ENCODE peak calls at places on chromosomes 6 and 20, in ten cellular contexts. R is lower lobe of right lung; P is heart left ventricle; W is CD8-positive, alpha-beta T cell; T is GM12878; C is body of pancreas; B is thyroid gland; K is osteoblast; X is esophagus muscularis mucosa; V is adrenal gland. U is an unnamed sample.

GRCh38 chr20:46151936-46152335 is 33.8 kb downstream of the CD40 start:
- DNase-seq in B (no peak), P (no peak), V (no peak), R (no peak), W (no peak), X (no peak), T (no peak), C (no peak), K (peak), U (no peak)

GRCh38 chr6:159043986-159044385 is 805 bp downstream of the TAGAP start:
- DNase-seq in C (no peak), K (no peak), R (no peak), P (no peak), W (no peak), X (peak), B (no peak), T (no peak), V (no peak), U (no peak)

GRCh38 chr6:140977425-140977824 is 1155.3 kb upstream of the GJE1 start:
- DNase-seq in K (no peak), V (no peak), B (no peak), X (no peak), R (no peak), W (no peak), T (no peak), P (no peak), C (no peak), U (no peak)

GRCh38 chr6:47251396-47251795 is 58.3 kb downstream of the TNFRSF21 start:
- DNase-seq in V (no peak), X (no peak), P (no peak), B (no peak), T (no peak), C (no peak), W (no peak), K (no peak), R (no peak), U (no peak)

GRCh38 chr6:5333653-5334052 is 72.3 kb downstream of the FARS2 start:
- DNase-seq in W (no peak), V (no peak), P (no peak), B (no peak), R (no peak), K (no peak), C (no peak), X (no peak), T (no peak), U (no peak)

GRCh38 chr6:38876470-38876869 is 161.4 kb downstream of the DNAH8 start:
- DNase-seq in B (no peak), X (no peak), K (no peak), P (no peak), V (no peak), R (no peak), C (no peak), T (no peak), W (no peak), U (no peak)

GRCh38 chr20:39398656-39399055 is 436.5 kb downstream of the DHX35 start:
- DNase-seq in K (no peak), P (no peak), C (no peak), T (no peak), X (no peak), R (no peak), V (no peak), W (no peak), B (no peak), U (no peak)

GRCh38 chr20:60101894-60102281 is 143.7 kb downstream of the CDH26 start:
- DNase-seq in T (no peak), P (no peak), W (no peak), R (no peak), B (peak), C (no peak), X (no peak), V (no peak), K (no peak), U (no peak)

DNA sequence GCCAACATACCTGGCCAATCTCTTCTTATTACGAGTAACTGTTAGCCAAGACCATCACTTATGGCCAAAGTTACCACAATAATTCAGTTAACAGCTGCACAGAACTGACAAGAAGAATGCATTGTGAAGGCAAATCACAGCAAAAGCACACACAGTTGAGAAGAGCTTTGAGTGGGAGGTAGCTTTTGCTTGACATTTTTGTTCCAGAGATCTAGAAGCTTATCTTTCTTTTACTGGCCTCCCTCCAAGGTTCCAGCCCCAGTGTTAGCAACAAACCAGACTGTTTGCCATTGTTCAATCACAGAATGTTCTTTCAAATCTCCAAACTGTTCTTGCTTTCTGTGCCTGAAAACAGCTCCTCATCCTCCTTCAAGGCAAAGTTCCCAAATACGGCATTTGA is 35.9 kb upstream of the IRAK1BP1 start:
- DNase-seq in C (peak), R (no peak), P (no peak), X (no peak), B (no peak), T (no peak), K (no peak), W (no peak), V (peak), U (no peak)
- H3K27ac ChIP-seq in C (peak), R (no peak), P (no peak), X (no peak), B (no peak), T (no peak), K (no peak), W (no peak), V (no peak), U (no peak)

DNA sequence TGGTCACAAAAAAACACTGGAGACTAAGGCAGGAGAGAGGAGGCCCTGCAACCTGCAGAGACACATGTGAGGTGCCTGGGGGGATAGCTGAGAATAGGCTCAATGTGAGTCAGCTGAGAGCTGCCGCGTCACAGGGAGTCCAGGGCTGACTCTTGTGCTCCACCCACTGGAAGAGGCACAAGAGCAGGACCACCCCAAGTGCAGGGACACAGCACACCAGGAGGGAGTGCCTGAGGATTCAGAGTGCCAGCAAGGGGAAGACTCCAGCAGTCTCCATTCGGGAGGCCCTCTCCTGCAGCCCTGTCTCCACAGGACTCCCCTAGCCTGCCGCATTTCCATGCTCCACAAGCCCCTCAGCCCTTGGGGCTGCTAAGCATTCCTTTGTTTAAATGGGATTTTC is 105.5 kb downstream of the HUS1B start:
- DNase-seq in V (no peak), R (no peak), B (no peak), X (no peak), C (no peak), K (no peak), T (no peak), W (no peak), P (no peak), U (no peak)
- TF ChIP-seq CTCF in V (no peak), R (no peak), B (no peak), X (no peak), C (no peak), K (peak), T (peak), W (no peak), P (peak), U (no peak)

GRCh38 chr6:11042025-11042749 is 1.9 kb downstream of the ELOVL2 start:
- DNase-seq in C (no peak), X (no peak), V (no peak), T (no peak), K (peak), R (no peak), B (no peak), P (no peak), W (no peak), U (no peak)

GRCh38 chr6:11043961-11044711 is at the start of gene ELOVL2:
- DNase-seq in P (peak), W (no peak), V (peak), X (no peak), R (no peak), C (peak), B (peak), K (peak), T (no peak), U (peak)

GRCh38 chr6:11042750-11043551 is 1.2 kb downstream of the ELOVL2 start:
- DNase-seq in B (peak), T (peak), V (no peak), C (no peak), P (no peak), W (no peak), K (no peak), R (no peak), X (no peak), U (no peak)

GRCh38 chr6:11043552-11043960 is 549 bp downstream of the ELOVL2 start:
- DNase-seq in C (no peak), B (no peak), R (no peak), X (no peak), V (no peak), P (no peak), W (no peak), T (no peak), K (peak), U (peak)

DNA sequence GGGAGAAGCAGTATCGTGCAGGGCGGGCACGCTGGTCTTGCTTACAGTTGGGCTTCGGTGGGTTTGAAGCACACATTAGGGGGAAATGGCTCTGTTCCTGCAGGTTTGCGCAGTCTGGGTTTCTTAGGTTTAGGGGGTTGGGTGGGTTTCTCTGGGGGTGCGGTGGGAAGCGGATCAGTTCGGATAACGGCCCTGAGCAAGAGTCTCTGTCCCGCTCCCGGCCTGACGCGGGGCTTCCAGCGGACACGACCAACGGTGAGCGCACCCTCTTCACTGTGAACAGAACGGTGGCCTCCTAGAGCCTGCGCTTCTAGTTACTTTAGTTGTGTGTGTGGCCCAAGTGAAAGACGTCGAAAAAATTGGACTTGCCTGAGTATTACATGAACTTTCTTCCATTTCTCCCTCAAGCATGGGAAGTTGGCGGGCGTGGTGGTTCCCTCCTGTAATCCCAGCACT is 635 bp upstream of the ELOVL2 start:
- DNase-seq in W (no peak), V (no peak), X (no peak), B (no peak), K (peak), T (no peak), R (no peak), C (no peak), P (no peak), U (no peak)
- H3K4me3 ChIP-seq in W (no peak), V (no peak), X (peak), B (no peak), K (peak), T (peak), R (peak), C (no peak), P (peak), U (no peak)

DNA sequence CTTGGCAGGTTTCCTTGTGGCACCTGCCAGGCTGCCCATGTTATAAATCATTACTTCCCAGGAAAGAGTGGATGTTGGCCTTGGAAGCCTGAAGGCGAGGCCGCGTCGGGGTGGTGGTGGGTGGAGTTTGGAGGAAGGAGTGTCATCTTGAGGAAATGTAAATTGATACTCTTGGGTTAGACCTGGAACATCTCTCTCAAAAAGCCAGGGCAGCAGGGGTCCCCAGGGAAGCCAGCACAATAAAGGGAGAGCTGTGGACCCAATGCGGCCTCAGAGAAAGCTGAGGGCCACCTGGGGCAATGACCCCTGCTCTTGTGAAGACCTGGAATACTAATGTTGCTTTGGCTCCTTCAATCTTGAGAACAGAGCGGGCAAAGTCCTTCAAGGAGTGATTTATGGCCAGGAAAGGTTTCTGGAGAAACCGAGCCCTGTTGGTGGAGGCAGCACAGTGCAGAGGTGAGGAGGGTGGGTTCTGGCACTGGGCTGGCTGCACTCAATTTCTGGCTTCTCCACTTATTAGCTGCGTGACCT is 26.3 kb upstream of the TRAF3IP2 start:
- DNase-seq in R (no peak), P (no peak), T (no peak), V (no peak), B (no peak), X (no peak), K (no peak), W (no peak), C (no peak), U (no peak)
- H3K27ac ChIP-seq in R (no peak), P (no peak), T (no peak), V (no peak), B (no peak), X (no peak), K (no peak), W (no peak), C (no peak), U (no peak)

GRCh38 chr6:23081701-23082100 is 512.3 kb downstream of the HDGFL1 start:
- DNase-seq in R (no peak), K (no peak), P (no peak), C (no peak), T (no peak), V (no peak), W (no peak), X (no peak), B (no peak), U (no peak)
- TF ChIP-seq CTCF in R (no peak), K (peak), P (no peak), C (no peak), T (no peak), V (no peak), W (no peak), X (no peak), B (no peak), U (no peak)

DNA sequence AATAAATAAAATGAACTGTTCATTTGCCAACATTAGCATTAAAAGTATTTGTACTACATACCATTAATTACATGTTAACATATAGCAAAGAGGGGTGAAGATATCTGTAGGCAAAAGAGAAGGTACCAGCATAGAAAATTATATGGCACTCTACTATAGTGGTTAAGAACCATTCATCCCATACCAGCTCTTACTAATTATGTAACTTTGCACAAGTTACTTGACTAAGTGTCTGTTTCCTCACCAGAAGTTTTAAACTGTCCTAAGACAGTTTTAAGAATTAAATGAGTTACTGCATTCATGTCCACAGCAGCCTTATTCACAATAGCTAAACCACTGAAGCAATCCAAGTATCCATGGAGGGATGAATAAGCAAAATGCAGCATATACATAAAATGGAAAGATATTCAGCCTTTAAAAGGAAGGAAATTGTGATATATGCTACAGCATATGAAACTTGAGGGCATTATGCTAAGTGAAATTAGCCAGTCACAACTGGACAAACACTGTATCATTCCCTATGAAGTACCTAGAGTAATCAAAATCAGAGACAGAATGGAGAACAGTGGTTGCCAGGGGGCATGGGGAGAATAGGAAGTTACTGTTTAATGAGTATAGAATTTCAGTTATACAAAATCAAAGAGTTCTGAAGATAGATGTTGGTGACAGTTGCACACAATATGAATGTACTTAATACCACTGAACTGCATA is 98.9 kb downstream of the RNGTT start:
- DNase-seq in B (no peak), K (no peak), C (no peak), X (no peak), R (no peak), W (no peak), P (no peak), T (no peak), V (no peak), U (no peak)
- H3K4me3 ChIP-seq in B (no peak), K (no peak), C (no peak), X (no peak), R (no peak), W (no peak), P (no peak), T (no peak), V (no peak), U (no peak)

GRCh38 chr6:118318648-118319047 is 229.4 kb upstream of the PLN start:
- DNase-seq in R (no peak), K (no peak), W (no peak), T (no peak), X (no peak), C (no peak), B (no peak), P (no peak), V (no peak), U (no peak)

GRCh38 chr6:118316796-118317384 is 231.2 kb upstream of the PLN start:
- DNase-seq in R (no peak), P (no peak), B (no peak), C (no peak), V (no peak), T (no peak), K (no peak), W (no peak), X (no peak), U (no peak)

GRCh38 chr6:118317581-118318563 is 230.2 kb upstream of the PLN start:
- DNase-seq in V (no peak), X (no peak), K (no peak), C (no peak), R (no peak), P (no peak), W (no peak), B (no peak), T (no peak), U (no peak)

GRCh38 chr6:118320652-118321051 is 227.4 kb upstream of the PLN start:
- DNase-seq in P (no peak), R (no peak), K (no peak), W (no peak), T (no peak), X (no peak), V (no peak), C (no peak), B (no peak), U (no peak)

GRCh38 chr6:118319890-118320289 is 228.2 kb upstream of the PLN start:
- DNase-seq in B (no peak), X (no peak), C (no peak), V (no peak), R (no peak), T (no peak), P (no peak), K (no peak), W (no peak), U (no peak)
- H3K27ac ChIP-seq in B (no peak), X (peak), C (no peak), V (no peak), R (peak), T (no peak), P (no peak), K (no peak), W (no peak), U (no peak)

DNA sequence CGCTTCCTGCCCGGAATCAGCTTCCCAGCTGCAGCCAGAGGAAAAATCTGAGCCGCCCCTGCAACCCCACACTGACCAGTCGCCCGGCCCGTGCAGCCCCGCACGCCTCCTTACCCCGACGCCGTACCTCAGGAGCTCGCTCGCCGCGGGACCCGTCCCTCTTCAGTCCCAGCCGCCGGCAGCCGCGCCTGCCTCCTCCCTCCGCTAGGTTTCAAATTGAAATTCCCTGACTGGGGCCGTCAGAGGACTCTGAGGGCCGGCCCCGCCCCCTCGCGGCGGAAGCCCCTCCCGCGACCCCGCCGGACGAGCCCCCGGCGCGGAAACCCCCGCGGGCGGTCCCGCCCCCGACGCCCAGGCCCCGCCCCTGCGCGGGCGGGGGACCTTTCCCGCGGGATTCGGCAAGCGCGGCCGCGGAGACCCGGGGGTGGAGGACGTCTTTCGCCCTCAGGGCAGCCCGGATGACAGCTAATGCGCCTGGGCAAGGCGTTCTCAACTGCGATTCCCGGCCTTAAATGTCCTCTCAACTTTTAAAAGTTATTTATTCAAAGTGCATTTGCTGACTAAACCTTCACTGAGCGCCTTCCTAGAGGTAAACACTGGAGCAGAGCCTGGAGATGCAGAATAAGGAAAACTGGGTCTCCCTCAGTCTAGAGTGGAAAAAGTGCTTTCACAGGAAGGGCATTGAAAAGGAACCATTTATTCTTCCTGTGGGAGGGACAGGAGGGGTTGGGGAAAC is at the start of gene EPB41L2:
- DNase-seq in X (peak), T (peak), C (peak), V (peak), P (peak), K (peak), B (peak), R (peak), W (peak), U (peak)
- TF ChIP-seq CTCF in X (no peak), T (no peak), C (peak), V (peak), P (no peak), K (no peak), B (peak), R (peak), W (peak), U (peak)

U was measured in right lobe of liver.